ENCODE peak calls at places on chromosomes 12 and 14, in eight cellular contexts. L is psoas muscle; M is left ventricle myocardium inferior; V is CD4-positive, alpha-beta T cell; G is pancreas; S is esophagus squamous epithelium; I is mammary epithelial cell; R is upper lobe of right lung. N is an unnamed sample.

GRCh38 chr14:21022686-21023085 is 2.2 kb downstream of the NDRG2 start:
- DNase-seq in M (no peak), L (no peak), I (no peak), V (no peak), S (no peak), R (no peak), G (no peak), N (no peak)

GRCh38 chr14:57089901-57090300 is 178.8 kb downstream of the EXOC5 start:
- DNase-seq in S (no peak), V (no peak), L (no peak), G (no peak), I (no peak), R (no peak), M (no peak), N (no peak)

GRCh38 chr14:69716483-69717187 is 50.3 kb upstream of the SRSF5 start:
- DNase-seq in R (no peak), I (peak; percentile 97), L (no peak), V (no peak), S (no peak), M (peak; percentile 16), G (no peak), N (no peak)

GRCh38 chr12:42196728-42197603 is 41.1 kb downstream of the YAF2 start:
- DNase-seq in R (no peak), M (no peak), G (no peak), S (no peak), L (no peak), I (no peak), V (no peak), N (no peak)

GRCh38 chr14:69346710-69347109 is 51.4 kb downstream of the ERH start:
- DNase-seq in L (no peak), I (no peak), R (no peak), G (peak; percentile 42), V (no peak), S (no peak), M (peak; percentile 29), N (peak; percentile 81)

GRCh38 chr14:89186850-89187376 is 230.1 kb downstream of the FOXN3 start:
- DNase-seq in L (peak; percentile 65), V (no peak), G (peak; percentile 48), R (no peak), I (no peak), S (no peak), M (no peak), N (no peak)

GRCh38 chr14:56160058-56160457 is 41.8 kb downstream of the PELI2 start:
- DNase-seq in V (no peak), L (no peak), G (no peak), M (no peak), S (no peak), R (no peak), I (no peak), N (no peak)

GRCh38 chr14:99194136-99194535 is 77.9 kb downstream of the BCL11B start:
- DNase-seq in L (no peak), M (no peak), V (no peak), S (no peak), R (no peak), G (no peak), I (no peak), N (no peak)

GRCh38 chr14:77044776-77045569 is 16.5 kb upstream of the IRF2BPL start:
- DNase-seq in S (no peak), V (no peak), R (no peak), G (no peak), I (no peak), M (peak; percentile 62), L (peak; percentile 77), N (no peak)

GRCh38 chr12:88591343-88591742 is 11.1 kb upstream of the KITLG start:
- DNase-seq in R (no peak), L (no peak), V (no peak), S (no peak), M (no peak), G (no peak), I (no peak), N (no peak)

GRCh38 chr14:49549881-49550280 is 36.3 kb downstream of the RPS29 start:
- DNase-seq in R (no peak), M (no peak), L (no peak), I (peak; percentile 78), V (no peak), S (no peak), G (no peak), N (no peak)

GRCh38 chr12:132604108-132605054 is 6.0 kb downstream of the LRCOL1 start:
- DNase-seq in G (no peak), R (no peak), L (peak; percentile 71), V (no peak), I (no peak), M (peak; percentile 64), S (no peak), N (peak; percentile 3)

GRCh38 chr12:67299936-67300335 is 30.8 kb downstream of the CAND1 start:
- DNase-seq in V (no peak), S (no peak), G (no peak), L (no peak), R (no peak), M (no peak), I (no peak), N (no peak)

GRCh38 chr14:48398675-48399282 is 723.4 kb upstream of the MDGA2 start:
- DNase-seq in I (peak; percentile 19), M (no peak), G (no peak), L (no peak), S (no peak), V (no peak), R (no peak), N (peak; percentile 16)
- TF ChIP-seq CTCF in I (peak; percentile 53), M (peak; percentile 63), G (peak; percentile 51), L (peak; percentile 41), S (peak; percentile 42), V (peak; percentile 14), R (peak; percentile 71), N (peak; percentile 80)

GRCh38 chr14:34365309-34365915 is 96.6 kb downstream of the SPTSSA start:
- DNase-seq in M (no peak), R (no peak), I (no peak), V (no peak), G (no peak), S (no peak), L (no peak), N (no peak)
- TF ChIP-seq CTCF in M (peak; percentile 34), R (peak; percentile 47), I (no peak), V (no peak), G (peak; percentile 19), S (peak; percentile 21), L (no peak), N (no peak)

DNA sequence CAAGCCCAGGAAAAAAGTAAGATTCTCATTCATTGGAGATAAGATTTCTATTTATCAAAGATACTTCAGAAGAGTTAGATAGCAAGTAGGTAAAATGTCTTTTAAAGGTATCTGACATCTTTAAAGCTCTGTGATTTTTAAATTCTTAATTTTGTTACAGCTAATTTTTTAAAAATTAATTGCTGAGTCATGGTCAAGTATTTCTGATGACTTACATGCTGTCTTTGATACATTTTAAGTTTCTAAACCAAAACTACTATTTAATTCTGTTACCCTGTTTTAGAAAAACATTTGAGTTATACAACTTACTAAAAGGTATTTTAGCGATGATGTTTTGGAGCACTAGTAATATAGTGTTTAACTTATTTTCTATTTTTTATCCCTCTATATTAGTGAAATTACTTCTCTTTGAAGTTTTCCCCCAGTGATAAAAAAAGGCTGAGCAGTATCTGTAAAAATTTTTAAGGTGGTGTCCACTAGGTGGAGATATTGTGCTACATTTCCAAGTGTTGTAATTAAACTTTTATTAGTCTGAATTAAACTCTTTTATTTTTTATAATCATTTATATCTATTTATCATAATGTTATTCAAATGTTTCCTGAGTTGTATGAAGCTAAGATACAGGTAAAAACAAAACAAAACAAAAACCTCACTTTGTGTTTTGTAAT is 11.5 kb downstream of the ALG10 start:
- DNase-seq in G (no peak), M (no peak), I (no peak), L (no peak), V (no peak), R (no peak), S (no peak), N (no peak)
- TF ChIP-seq CTCF in G (peak; percentile 26), M (peak; percentile 65), I (peak; percentile 37), L (peak; percentile 58), V (peak; percentile 81), R (peak; percentile 68), S (peak; percentile 49), N (peak; percentile 80)

GRCh38 chr14:35826218-35826951 is at the start of gene BRMS1L:
- DNase-seq in V (peak; percentile 94), G (peak; percentile 97), I (peak; percentile 97), S (peak; percentile 96), M (peak; percentile 99), R (peak; percentile 99), L (peak; percentile 99), N (peak; percentile 96)
- TF ChIP-seq CTCF in V (no peak), G (no peak), I (no peak), S (peak; percentile 9), M (peak; percentile 49), R (peak; percentile 24), L (peak; percentile 6), N (no peak)

DNA sequence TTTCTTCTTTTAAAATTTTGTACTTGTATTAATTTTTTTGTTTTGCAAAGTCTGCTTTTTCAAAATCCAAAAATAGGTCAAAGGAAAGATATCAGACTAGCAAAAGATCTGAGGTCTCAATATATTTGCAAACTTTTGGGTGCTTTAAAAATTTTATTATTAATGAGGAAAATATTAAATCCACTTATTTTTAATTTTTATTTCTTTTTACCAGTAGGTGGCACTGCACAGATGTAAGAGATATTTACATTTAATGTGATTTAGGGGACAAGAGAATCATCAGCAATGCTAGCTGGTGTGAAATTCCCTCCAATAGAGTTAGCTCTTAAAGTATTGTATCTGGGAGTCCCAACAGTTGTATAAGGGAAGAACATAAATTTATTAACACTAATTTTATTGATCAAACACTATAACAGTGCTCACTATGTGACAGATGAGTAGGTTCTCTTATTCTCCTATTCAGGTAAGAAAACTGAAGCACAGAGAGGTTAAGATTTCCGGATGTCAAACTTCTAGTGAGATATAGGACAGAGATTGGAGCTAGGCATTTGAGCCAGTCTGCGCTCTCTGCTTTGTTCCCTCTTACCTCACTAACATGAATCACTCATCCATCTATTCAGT is 30.5 kb downstream of the ALX1 start:
- DNase-seq in G (no peak), S (no peak), I (no peak), M (no peak), V (no peak), R (no peak), L (no peak), N (no peak)
- TF ChIP-seq CTCF in G (no peak), S (peak; percentile 17), I (peak; percentile 30), M (peak; percentile 21), V (no peak), R (peak; percentile 42), L (peak; percentile 7), N (peak; percentile 80)

GRCh38 chr14:54338696-54339317 is 58.0 kb upstream of the CDKN3 start:
- DNase-seq in I (peak; percentile 37), V (no peak), R (no peak), M (no peak), S (no peak), G (no peak), L (no peak), N (peak; percentile 37)
- TF ChIP-seq CTCF in I (peak; percentile 77), V (no peak), R (peak; percentile 36), M (no peak), S (peak; percentile 53), G (no peak), L (no peak), N (peak; percentile 19)